ENCODE peak calls at places on chromosome 9, in four cellular contexts. One of them, this sample, is unnamed.
A peak's percentile ranks its signal among the peaks of the same experiment; 100 is the strongest.

GRCh38 chr9:34540826-34541225 is 18.0 kb upstream of the ENHO start:
- DNase-seq in GM12878: no peak
- DNase-seq in H1: peak; percentile 24
- DNase-seq in HepG2: no peak
- DNase-seq in this sample: no peak

GRCh38 chr9:132846918-132847515 is 31.1 kb downstream of the AK8 start:
- DNase-seq in GM12878: no peak
- DNase-seq in H1: no peak
- DNase-seq in HepG2: no peak
- DNase-seq in this sample: no peak

GRCh38 chr9:107471562-107471961 is 18.0 kb downstream of the KLF4 start:
- DNase-seq in GM12878: no peak
- DNase-seq in H1: no peak
- DNase-seq in HepG2: no peak
- DNase-seq in this sample: no peak

GRCh38 chr9:126491256-126491879 is 122.4 kb upstream of the LMX1B start:
- DNase-seq in GM12878: no peak
- DNase-seq in H1: no peak
- DNase-seq in HepG2: peak; percentile 46
- DNase-seq in this sample: no peak

GRCh38 chr9:73643379-73644013 is 491.8 kb downstream of the ANXA1 start:
- DNase-seq in GM12878: no peak
- DNase-seq in H1: no peak
- DNase-seq in HepG2: no peak
- DNase-seq in this sample: no peak

GRCh38 chr9:127854169-127854833 is at the start of gene ENG:
- DNase-seq in GM12878: no peak
- DNase-seq in H1: no peak
- DNase-seq in HepG2: no peak
- DNase-seq in this sample: no peak

GRCh38 chr9:92983984-92984589 is 36.8 kb downstream of the FGD3 start:
- DNase-seq in GM12878: no peak
- DNase-seq in H1: no peak
- DNase-seq in HepG2: no peak
- DNase-seq in this sample: no peak

GRCh38 chr9:4293293-4293931 is 6.5 kb downstream of the GLIS3 start:
- DNase-seq in GM12878: no peak
- DNase-seq in H1: no peak
- DNase-seq in HepG2: no peak
- DNase-seq in this sample: no peak

GRCh38 chr9:16039988-16040761 is 487.3 kb downstream of the CCDC171 start:
- DNase-seq in GM12878: no peak
- DNase-seq in H1: peak; percentile 60
- DNase-seq in HepG2: peak; percentile 9
- DNase-seq in this sample: no peak

GRCh38 chr9:77018058-77019009 is 1.1 kb upstream of the FOXB2 start:
- DNase-seq in GM12878: no peak
- DNase-seq in H1: no peak
- DNase-seq in HepG2: no peak
- DNase-seq in this sample: no peak

GRCh38 chr9:16833285-16833684 is 37.2 kb downstream of the BNC2 start:
- DNase-seq in GM12878: no peak
- DNase-seq in H1: no peak
- DNase-seq in HepG2: no peak
- DNase-seq in this sample: no peak

GRCh38 chr9:72013188-72013877 is 47.1 kb downstream of the C9orf57 start:
- DNase-seq in GM12878: no peak
- DNase-seq in H1: no peak
- DNase-seq in HepG2: no peak
- DNase-seq in this sample: no peak

DNA sequence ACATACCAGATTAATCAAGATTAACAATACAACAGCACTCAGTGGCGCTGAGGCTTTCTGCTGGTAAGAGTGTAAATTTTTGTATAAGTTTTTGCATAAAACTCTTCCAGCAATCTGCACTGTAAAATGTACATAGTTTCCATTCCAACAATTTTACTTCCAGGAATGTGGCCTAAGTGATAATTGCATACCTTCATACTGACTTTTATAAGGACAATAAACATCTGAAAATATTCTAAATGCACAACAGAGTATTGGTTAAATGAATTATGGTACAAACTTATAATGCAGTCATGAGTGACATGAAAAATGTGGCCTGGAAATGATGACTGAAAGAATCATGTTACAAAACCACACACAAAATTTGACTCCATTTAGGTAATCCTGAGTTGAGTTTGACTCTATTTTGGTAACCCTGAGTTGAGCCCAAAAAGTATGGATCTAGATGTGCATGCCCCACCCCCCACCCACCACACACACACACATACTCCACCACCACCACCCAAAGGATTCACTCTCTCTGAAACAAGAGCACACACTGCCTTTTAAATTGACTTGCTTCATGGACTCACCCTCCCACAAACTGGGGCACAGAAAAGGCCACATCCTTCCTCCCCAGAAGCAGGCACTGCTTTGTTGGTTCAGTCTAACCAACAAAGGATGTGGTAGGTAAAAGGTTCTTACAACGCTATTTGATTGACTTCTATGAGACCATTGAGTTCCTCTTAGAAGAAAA is 137.6 kb downstream of the SUSD1 start:
- DNase-seq in GM12878: peak; percentile 97
- DNase-seq in H1: no peak
- DNase-seq in HepG2: no peak
- DNase-seq in this sample: no peak
- H3K27me3 ChIP-seq in GM12878: no peaks in the 10 kb centered on the region
- H3K27me3 ChIP-seq in H1: no peaks in the 10 kb centered on the region
- H3K27me3 ChIP-seq in HepG2: no peaks in the 10 kb centered on the region
- H3K27me3 ChIP-seq in this sample: no peaks in the 10 kb centered on the region

GRCh38 chr9:130662099-130662926 is 2.1 kb upstream of the PRDM12 start:
- DNase-seq in GM12878: no peak
- DNase-seq in H1: no peak
- DNase-seq in HepG2: no peak
- DNase-seq in this sample: no peak
- TF ChIP-seq SUZ12 in GM12878: no peak
- TF ChIP-seq SUZ12 in H1: peak; percentile 57
- TF ChIP-seq SUZ12 in HepG2: no peak
- TF ChIP-seq SUZ12 in this sample: peak; percentile 95

GRCh38 chr9:96082516-96083232 is 207.2 kb downstream of the ERCC6L2 start:
- DNase-seq in GM12878: no peak
- DNase-seq in H1: no peak
- DNase-seq in HepG2: no peak
- DNase-seq in this sample: no peak

GRCh38 chr9:96087669-96088299 is 212.3 kb downstream of the ERCC6L2 start:
- DNase-seq in GM12878: no peak
- DNase-seq in H1: no peak
- DNase-seq in HepG2: no peak
- DNase-seq in this sample: peak; percentile 89

GRCh38 chr9:96085536-96086143 is 210.1 kb downstream of the ERCC6L2 start:
- DNase-seq in GM12878: no peak
- DNase-seq in H1: no peak
- DNase-seq in HepG2: no peak
- DNase-seq in this sample: no peak

GRCh38 chr9:96086936-96087582 is 211.6 kb downstream of the ERCC6L2 start:
- DNase-seq in GM12878: no peak
- DNase-seq in H1: no peak
- DNase-seq in HepG2: no peak
- DNase-seq in this sample: no peak

DNA sequence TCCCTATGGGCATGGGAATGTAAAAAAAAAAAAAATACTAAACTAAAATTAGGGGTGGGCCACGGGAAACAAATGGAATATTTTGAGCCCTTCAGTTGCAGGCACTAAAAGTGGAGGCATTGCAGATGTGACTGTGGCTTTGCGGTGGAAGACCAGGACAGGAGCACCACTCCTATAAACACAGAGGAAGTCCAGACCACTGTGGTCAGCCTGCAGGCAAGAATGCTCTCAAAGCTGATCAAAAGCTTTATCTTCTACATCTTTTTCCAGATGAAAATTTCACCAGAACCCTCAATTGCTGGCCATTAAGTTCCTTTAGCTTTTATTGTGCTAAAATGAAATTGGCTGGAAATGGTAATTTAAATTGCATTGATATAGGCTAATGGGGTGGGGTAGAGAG is 208.8 kb downstream of the ERCC6L2 start:
- DNase-seq in GM12878: no peak
- DNase-seq in H1: no peak
- DNase-seq in HepG2: no peak
- DNase-seq in this sample: no peak
- H3K4me3 ChIP-seq in GM12878: no peak overlapping the region
- H3K4me3 ChIP-seq in H1: no peak overlapping the region
- H3K4me3 ChIP-seq in HepG2: no peak overlapping the region
- H3K4me3 ChIP-seq in this sample: no peak overlapping the region

GRCh38 chr9:852539-852938 is 11.0 kb downstream of the DMRT1 start:
- DNase-seq in GM12878: no peak
- DNase-seq in H1: no peak
- DNase-seq in HepG2: no peak
- DNase-seq in this sample: no peak
- H3K27me3 ChIP-seq in GM12878: no peaks in the 10 kb centered on the region
- H3K27me3 ChIP-seq in H1: peaks cover 1% of the 10 kb centered on the region
- H3K27me3 ChIP-seq in HepG2: peaks cover 19% of the 10 kb centered on the region
- H3K27me3 ChIP-seq in this sample: peaks cover 4% of the 10 kb centered on the region

DNA sequence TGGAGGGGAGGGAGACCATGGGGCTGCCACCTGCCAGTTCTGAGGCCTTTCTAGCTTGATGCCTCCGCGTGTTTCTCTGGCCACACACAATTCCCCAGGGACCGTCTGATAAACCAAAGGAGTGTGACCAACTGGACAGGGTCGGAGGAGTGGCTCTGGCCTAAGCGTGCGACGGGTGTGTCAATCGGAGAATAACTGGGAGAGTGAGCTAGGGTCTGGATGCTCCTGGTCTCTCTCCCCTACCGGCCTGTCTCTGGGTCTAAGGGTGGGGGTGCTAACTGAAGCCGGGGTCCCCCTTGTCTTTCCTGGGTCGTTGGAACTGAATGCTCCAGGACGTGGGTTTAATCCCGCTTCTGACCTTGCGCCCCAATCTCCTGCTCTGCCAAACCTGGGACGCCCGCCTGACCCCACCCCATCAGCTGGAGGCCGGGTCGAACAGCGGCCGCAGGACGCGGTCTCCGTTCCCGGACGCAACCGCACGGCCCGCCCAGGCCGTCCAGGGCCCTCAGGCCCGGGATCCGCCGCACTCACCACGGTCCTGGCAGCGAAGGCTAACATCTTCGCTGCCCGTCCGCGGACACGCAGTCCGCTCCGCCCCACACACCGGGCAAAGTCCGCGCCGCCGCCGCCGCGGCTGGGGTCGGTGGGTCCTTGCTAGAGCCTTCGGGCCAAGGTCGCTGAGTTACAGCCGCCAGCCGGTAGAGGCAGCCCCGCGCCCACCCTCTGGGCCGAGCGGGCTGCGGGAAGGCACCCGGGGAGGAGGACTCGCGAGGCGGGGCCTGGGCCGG is 447 bp downstream of the CRAT start:
- DNase-seq in GM12878: no peak
- DNase-seq in H1: peak; percentile 65
- DNase-seq in HepG2: peak; percentile 18
- DNase-seq in this sample: no peak
- TF ChIP-seq SUZ12 in GM12878: no peak
- TF ChIP-seq SUZ12 in H1: no peak
- TF ChIP-seq SUZ12 in HepG2: no peak
- TF ChIP-seq SUZ12 in this sample: no peak

DNA sequence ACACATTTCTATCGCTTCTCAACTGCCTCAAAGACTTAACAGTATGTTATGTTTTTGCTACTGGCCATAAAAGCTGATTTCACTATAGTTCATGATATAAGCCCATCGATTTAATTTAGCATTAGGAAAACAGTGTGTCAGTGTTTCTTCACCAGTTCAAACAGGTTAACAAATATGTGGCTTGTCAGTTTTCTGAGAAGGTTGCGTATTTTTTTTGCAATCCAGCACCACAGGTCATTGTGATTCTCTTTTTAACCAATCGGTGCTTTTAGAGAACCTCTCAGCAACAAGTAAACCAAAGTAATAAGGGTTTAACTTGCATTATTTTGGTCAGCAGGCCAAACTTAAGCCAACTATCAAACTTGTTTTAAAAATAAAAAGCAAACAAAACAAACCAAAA is 409.6 kb downstream of the NFIB start:
- DNase-seq in GM12878: no peak
- DNase-seq in H1: no peak
- DNase-seq in HepG2: no peak
- DNase-seq in this sample: no peak
- H3K4me3 ChIP-seq in GM12878: no peak overlapping the region
- H3K4me3 ChIP-seq in H1: no peak overlapping the region
- H3K4me3 ChIP-seq in HepG2: no peak overlapping the region
- H3K4me3 ChIP-seq in this sample: no peak overlapping the region

This sample was measured in NT2/D1.